ENCODE peak calls at places on chromosome 18, in nine cellular contexts. One of them, this sample, is unnamed.

GRCh38 chr18:67425724-67426123 is 90.8 kb downstream of the DSEL start:
- DNase-seq in ovary: no peak
- DNase-seq in PC-3: peak
- DNase-seq in sigmoid colon: no peak
- DNase-seq in K562: no peak
- DNase-seq in RWPE1: peak
- DNase-seq in suprapubic skin: no peak
- DNase-seq in tibial artery: no peak
- DNase-seq in Peyer's patch: no peak
- DNase-seq in this sample: no peak

GRCh38 chr18:77597726-77598125 is 348.1 kb downstream of the GALR1 start:
- DNase-seq in sigmoid colon: no peak
- DNase-seq in RWPE1: no peak
- DNase-seq in ovary: no peak
- DNase-seq in PC-3: no peak
- DNase-seq in tibial artery: no peak
- DNase-seq in Peyer's patch: no peak
- DNase-seq in K562: no peak
- DNase-seq in suprapubic skin: no peak
- DNase-seq in this sample: no peak

GRCh38 chr18:78612318-78612717 is 367.3 kb upstream of the SALL3 start:
- DNase-seq in Peyer's patch: no peak
- DNase-seq in ovary: no peak
- DNase-seq in sigmoid colon: no peak
- DNase-seq in RWPE1: no peak
- DNase-seq in tibial artery: no peak
- DNase-seq in PC-3: no peak
- DNase-seq in K562: no peak
- DNase-seq in suprapubic skin: no peak
- DNase-seq in this sample: no peak

GRCh38 chr18:48116873-48117630 is 186.6 kb upstream of the SMAD2 start:
- DNase-seq in K562: no peak
- DNase-seq in tibial artery: no peak
- DNase-seq in Peyer's patch: no peak
- DNase-seq in sigmoid colon: no peak
- DNase-seq in suprapubic skin: no peak
- DNase-seq in RWPE1: no peak
- DNase-seq in PC-3: no peak
- DNase-seq in ovary: no peak
- DNase-seq in this sample: no peak

GRCh38 chr18:71784777-71785176 is 759.4 kb downstream of the CBLN2 start:
- DNase-seq in PC-3: peak
- DNase-seq in sigmoid colon: no peak
- DNase-seq in RWPE1: peak
- DNase-seq in suprapubic skin: no peak
- DNase-seq in K562: peak
- DNase-seq in tibial artery: no peak
- DNase-seq in Peyer's patch: no peak
- DNase-seq in ovary: no peak
- DNase-seq in this sample: no peak

GRCh38 chr18:48340502-48340901 is 68.7 kb downstream of the ZBTB7C start:
- DNase-seq in Peyer's patch: no peak
- DNase-seq in ovary: no peak
- DNase-seq in PC-3: no peak
- DNase-seq in sigmoid colon: no peak
- DNase-seq in RWPE1: no peak
- DNase-seq in tibial artery: no peak
- DNase-seq in suprapubic skin: no peak
- DNase-seq in K562: no peak
- DNase-seq in this sample: no peak

GRCh38 chr18:62399306-62399705 is 74.2 kb downstream of the TNFRSF11A start:
- DNase-seq in PC-3: no peak
- DNase-seq in sigmoid colon: no peak
- DNase-seq in K562: no peak
- DNase-seq in RWPE1: no peak
- DNase-seq in tibial artery: no peak
- DNase-seq in suprapubic skin: no peak
- DNase-seq in Peyer's patch: no peak
- DNase-seq in ovary: no peak
- DNase-seq in this sample: no peak

GRCh38 chr18:9017900-9018217 is 84.6 kb upstream of the NDUFV2 start:
- DNase-seq in sigmoid colon: no peak
- DNase-seq in suprapubic skin: no peak
- DNase-seq in RWPE1: peak
- DNase-seq in ovary: no peak
- DNase-seq in tibial artery: no peak
- DNase-seq in Peyer's patch: no peak
- DNase-seq in PC-3: peak
- DNase-seq in K562: no peak
- DNase-seq in this sample: no peak

GRCh38 chr18:62987035-62987830 is 271.9 kb downstream of the PHLPP1 start:
- DNase-seq in ovary: no peak
- DNase-seq in Peyer's patch: no peak
- DNase-seq in RWPE1: no peak
- DNase-seq in tibial artery: no peak
- DNase-seq in suprapubic skin: no peak
- DNase-seq in sigmoid colon: no peak
- DNase-seq in PC-3: no peak
- DNase-seq in K562: no peak
- DNase-seq in this sample: no peak

GRCh38 chr18:13246121-13246520 is 27.6 kb downstream of the LDLRAD4 start:
- DNase-seq in Peyer's patch: no peak
- DNase-seq in RWPE1: no peak
- DNase-seq in tibial artery: peak
- DNase-seq in PC-3: no peak
- DNase-seq in sigmoid colon: no peak
- DNase-seq in ovary: no peak
- DNase-seq in suprapubic skin: peak
- DNase-seq in K562: no peak
- DNase-seq in this sample: no peak

GRCh38 chr18:10123006-10123950 is 209.5 kb downstream of the VAPA start:
- DNase-seq in RWPE1: no peak
- DNase-seq in sigmoid colon: no peak
- DNase-seq in Peyer's patch: no peak
- DNase-seq in PC-3: no peak
- DNase-seq in tibial artery: no peak
- DNase-seq in ovary: no peak
- DNase-seq in K562: no peak
- DNase-seq in suprapubic skin: no peak
- DNase-seq in this sample: no peak

GRCh38 chr18:68017385-68017784 is 500.9 kb upstream of the DSEL start:
- DNase-seq in suprapubic skin: no peak
- DNase-seq in PC-3: no peak
- DNase-seq in RWPE1: no peak
- DNase-seq in ovary: no peak
- DNase-seq in K562: no peak
- DNase-seq in Peyer's patch: no peak
- DNase-seq in tibial artery: no peak
- DNase-seq in sigmoid colon: no peak
- DNase-seq in this sample: no peak

GRCh38 chr18:26215247-26215970 is 10.8 kb upstream of the TAF4B start:
- DNase-seq in RWPE1: no peak
- DNase-seq in Peyer's patch: peak
- DNase-seq in K562: no peak
- DNase-seq in tibial artery: no peak
- DNase-seq in ovary: no peak
- DNase-seq in PC-3: no peak
- DNase-seq in sigmoid colon: no peak
- DNase-seq in suprapubic skin: no peak
- DNase-seq in this sample: no peak

DNA sequence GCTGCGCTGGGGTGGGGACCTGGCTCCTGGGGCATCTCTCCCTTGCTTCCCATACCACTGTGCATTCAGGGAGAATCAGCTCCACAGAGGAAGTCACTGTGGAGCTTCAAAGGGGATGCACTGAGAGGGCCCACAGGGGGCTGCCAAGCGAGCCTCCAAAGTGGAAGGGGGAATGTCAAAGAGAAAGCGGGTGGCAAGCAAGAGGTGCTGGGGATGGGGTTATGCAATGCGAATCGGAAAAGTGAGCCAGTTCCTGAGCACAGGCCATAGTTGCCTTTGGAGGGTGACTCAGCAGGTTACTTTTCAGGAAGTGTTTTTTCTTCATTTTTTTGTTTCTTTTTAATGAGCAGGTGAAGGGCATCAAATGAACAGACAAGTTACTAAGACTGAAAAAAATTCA is 17.6 kb downstream of the PMAIP1 start:
- DNase-seq in ovary: no peak
- DNase-seq in tibial artery: no peak
- DNase-seq in sigmoid colon: no peak
- DNase-seq in K562: peak
- DNase-seq in Peyer's patch: no peak
- DNase-seq in RWPE1: peak
- DNase-seq in suprapubic skin: no peak
- DNase-seq in PC-3: peak
- DNase-seq in this sample: no peak
- H3K27ac ChIP-seq in ovary: no peak
- H3K27ac ChIP-seq in tibial artery: no peak
- H3K27ac ChIP-seq in sigmoid colon: no peak
- H3K27ac ChIP-seq in K562: peak
- H3K27ac ChIP-seq in Peyer's patch: no peak
- H3K27ac ChIP-seq in RWPE1: peak
- H3K27ac ChIP-seq in suprapubic skin: no peak
- H3K27ac ChIP-seq in PC-3: peak
- H3K27ac ChIP-seq in this sample: no peak

DNA sequence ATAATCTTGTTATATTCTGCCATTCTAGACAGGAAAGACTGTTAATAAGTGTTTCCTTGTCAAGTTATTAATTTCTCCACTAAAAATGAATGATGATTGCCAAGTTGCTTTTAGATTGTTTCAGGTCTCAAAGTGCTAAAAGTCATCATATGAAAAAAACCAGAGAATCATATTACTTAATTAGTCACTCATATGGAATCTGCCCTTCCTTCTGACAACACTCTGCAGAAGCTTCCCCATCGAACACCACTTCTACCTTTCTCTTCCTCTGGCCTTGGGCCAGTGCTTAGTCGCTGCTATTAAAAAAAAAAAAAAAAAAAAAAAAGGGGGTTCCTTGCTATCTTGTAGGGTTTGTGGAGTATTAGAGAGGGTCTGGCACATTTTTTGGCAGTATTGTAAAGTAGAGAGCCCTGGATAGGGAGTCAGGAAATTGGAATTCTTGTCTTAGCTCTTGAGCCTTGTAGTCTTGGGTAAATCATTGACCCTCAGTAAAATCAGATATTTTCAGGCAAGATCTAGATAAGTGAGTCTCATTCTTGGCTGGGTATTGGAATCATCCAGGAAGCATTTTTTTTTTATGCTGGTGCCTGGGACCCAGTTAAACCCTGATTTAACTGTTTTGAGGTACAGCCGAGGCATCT is 141.7 kb upstream of the CCDC68 start:
- DNase-seq in ovary: no peak
- DNase-seq in sigmoid colon: no peak
- DNase-seq in K562: no peak
- DNase-seq in tibial artery: no peak
- DNase-seq in RWPE1: peak
- DNase-seq in Peyer's patch: no peak
- DNase-seq in suprapubic skin: no peak
- DNase-seq in PC-3: peak
- DNase-seq in this sample: no peak
- H3K27ac ChIP-seq in ovary: no peak
- H3K27ac ChIP-seq in sigmoid colon: no peak
- H3K27ac ChIP-seq in K562: no peak
- H3K27ac ChIP-seq in tibial artery: no peak
- H3K27ac ChIP-seq in RWPE1: no peak
- H3K27ac ChIP-seq in Peyer's patch: no peak
- H3K27ac ChIP-seq in suprapubic skin: no peak
- H3K27ac ChIP-seq in PC-3: peak
- H3K27ac ChIP-seq in this sample: no peak

DNA sequence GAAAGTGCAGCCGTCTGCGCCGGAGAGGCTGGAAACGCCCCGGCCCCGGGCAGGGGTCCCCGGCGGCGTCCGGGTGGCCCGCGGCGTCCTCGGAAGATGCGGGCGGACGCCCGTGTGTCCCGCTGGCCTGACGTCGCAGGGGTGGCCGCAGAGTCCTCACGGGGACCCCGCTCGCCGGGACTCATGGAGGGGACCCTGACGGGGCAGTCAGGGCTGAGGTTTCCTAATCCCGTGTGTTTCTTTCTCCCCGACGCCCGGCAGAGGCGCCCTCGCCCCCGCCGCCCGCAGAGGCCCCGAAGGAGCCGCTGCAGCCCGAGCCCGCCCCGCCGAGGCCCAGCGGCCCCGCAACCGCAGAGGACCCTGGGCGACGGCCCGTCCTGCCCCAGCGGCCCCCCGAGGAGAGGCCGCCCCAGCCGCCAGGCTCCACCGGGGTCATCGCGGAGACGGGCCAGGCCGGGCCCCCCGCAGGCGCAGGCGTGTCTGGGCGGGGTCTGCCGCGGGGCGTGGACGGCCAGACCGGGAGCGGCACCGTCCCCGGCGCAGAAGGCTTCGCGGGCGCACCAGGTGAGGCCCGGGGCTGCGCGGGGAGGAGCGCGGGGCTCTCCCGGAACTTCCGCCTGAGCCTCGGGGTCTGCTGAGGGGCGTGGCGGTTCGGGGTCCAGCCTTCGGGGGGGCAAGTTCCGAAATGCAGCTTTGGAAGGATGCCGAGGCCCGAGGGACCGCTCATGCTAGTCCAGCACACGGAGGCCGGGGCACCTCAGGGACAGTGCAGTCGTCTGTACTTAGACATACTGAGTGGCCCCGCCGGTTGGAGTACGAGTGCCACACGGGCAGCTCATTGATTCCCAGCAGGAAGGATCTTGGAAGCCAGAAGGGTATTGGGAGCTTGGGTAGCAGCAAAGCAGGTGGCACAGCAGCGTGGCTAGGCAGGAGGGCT is 60.0 kb downstream of the EMILIN2 start:
- DNase-seq in tibial artery: no peak
- DNase-seq in suprapubic skin: peak
- DNase-seq in K562: peak
- DNase-seq in Peyer's patch: peak
- DNase-seq in ovary: peak
- DNase-seq in sigmoid colon: no peak
- DNase-seq in PC-3: peak
- DNase-seq in RWPE1: peak
- DNase-seq in this sample: peak
- H3K27ac ChIP-seq in tibial artery: peak
- H3K27ac ChIP-seq in suprapubic skin: peak
- H3K27ac ChIP-seq in K562: no peak
- H3K27ac ChIP-seq in Peyer's patch: peak
- H3K27ac ChIP-seq in ovary: peak
- H3K27ac ChIP-seq in sigmoid colon: peak
- H3K27ac ChIP-seq in PC-3: peak
- H3K27ac ChIP-seq in RWPE1: peak
- H3K27ac ChIP-seq in this sample: peak

DNA sequence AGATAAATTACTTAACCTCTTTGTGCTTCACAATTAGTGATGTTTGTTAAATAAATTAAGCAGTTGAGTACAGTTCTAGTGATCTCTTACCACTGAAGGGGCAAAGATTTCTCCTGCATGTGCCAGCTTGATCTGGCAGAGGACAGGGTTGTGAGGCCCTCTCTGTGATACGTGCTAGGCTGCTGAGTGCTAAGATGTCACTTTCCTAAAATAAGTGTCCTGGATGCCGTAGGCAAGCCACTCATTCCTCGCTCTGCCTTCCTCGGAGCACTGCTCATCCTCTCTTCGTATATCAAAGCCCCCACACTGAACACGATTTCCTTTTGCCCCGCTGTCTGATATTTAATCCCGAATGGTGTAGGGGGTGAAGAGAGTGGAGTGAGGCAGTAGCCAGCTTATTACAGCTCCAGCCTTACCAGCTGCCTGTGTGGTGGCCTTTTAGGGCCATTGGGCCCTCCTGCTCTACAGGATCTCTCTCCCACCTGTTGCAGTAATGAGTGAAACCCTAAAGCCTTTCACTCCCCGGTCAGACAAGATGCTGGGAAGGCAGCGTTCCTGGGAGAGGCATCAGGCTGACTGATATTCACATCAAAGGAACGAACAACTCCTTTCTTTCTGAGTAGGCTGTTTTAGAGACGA is 40.5 kb downstream of the PTPRM start:
- DNase-seq in RWPE1: no peak
- DNase-seq in tibial artery: no peak
- DNase-seq in sigmoid colon: no peak
- DNase-seq in Peyer's patch: no peak
- DNase-seq in PC-3: no peak
- DNase-seq in suprapubic skin: no peak
- DNase-seq in ovary: no peak
- DNase-seq in K562: no peak
- DNase-seq in this sample: no peak
- H3K27ac ChIP-seq in RWPE1: no peak
- H3K27ac ChIP-seq in tibial artery: peak
- H3K27ac ChIP-seq in sigmoid colon: peak
- H3K27ac ChIP-seq in Peyer's patch: no peak
- H3K27ac ChIP-seq in PC-3: no peak
- H3K27ac ChIP-seq in suprapubic skin: no peak
- H3K27ac ChIP-seq in ovary: no peak
- H3K27ac ChIP-seq in K562: no peak
- H3K27ac ChIP-seq in this sample: no peak

This sample was measured in transverse colon.